ENCODE peak calls at places on chromosomes 6 and 20, in nine cellular contexts. G, O, I, R, D, S, A, E and L are unnamed samples.

GRCh38 chr20:25301357-25301920 is 53.6 kb downstream of the PYGB start:
- DNase-seq in G (no peak), O (no peak), I (no peak), R (no peak), D (no peak), S (no peak), A (no peak), E (no peak), L (no peak)

GRCh38 chr20:62143118-62143975 is at the start of the genes PSMA7 and SS18L1:
- DNase-seq in G (peak; percentile 93), O (peak; percentile 80), I (no peak), R (peak; percentile 97), D (peak; percentile 75), S (peak; percentile 89), A (peak; percentile 86), E (peak; percentile 99), L (peak; percentile 97)

GRCh38 chr20:51760905-51761544 is 7.2 kb downstream of the ATP9A start:
- DNase-seq in G (no peak), O (peak; percentile 96), I (no peak), R (no peak), D (no peak), S (no peak), A (no peak), E (no peak), L (no peak)

GRCh38 chr6:53107091-53107490 is 41.5 kb downstream of the GCM1 start:
- DNase-seq in G (no peak), O (peak; percentile 50), I (no peak), R (no peak), D (no peak), S (no peak), A (no peak), E (no peak), L (no peak)

GRCh38 chr20:18567739-18568091 is 483 bp downstream of the SMIM26 start:
- DNase-seq in G (no peak), O (no peak), I (no peak), R (no peak), D (peak; percentile 26), S (no peak), A (no peak), E (no peak), L (no peak)

GRCh38 chr6:5827061-5828037 is 179.4 kb downstream of the NRN1 start:
- DNase-seq in G (no peak), O (no peak), I (no peak), R (no peak), D (no peak), S (no peak), A (no peak), E (no peak), L (no peak)

GRCh38 chr6:74946961-74947360 is 258.9 kb downstream of the COL12A1 start:
- DNase-seq in G (no peak), O (peak; percentile 78), I (no peak), R (no peak), D (no peak), S (no peak), A (no peak), E (no peak), L (no peak)

GRCh38 chr6:25384234-25384633 is 105.1 kb downstream of the CARMIL1 start:
- DNase-seq in G (no peak), O (no peak), I (no peak), R (no peak), D (no peak), S (no peak), A (no peak), E (no peak), L (no peak)

DNA sequence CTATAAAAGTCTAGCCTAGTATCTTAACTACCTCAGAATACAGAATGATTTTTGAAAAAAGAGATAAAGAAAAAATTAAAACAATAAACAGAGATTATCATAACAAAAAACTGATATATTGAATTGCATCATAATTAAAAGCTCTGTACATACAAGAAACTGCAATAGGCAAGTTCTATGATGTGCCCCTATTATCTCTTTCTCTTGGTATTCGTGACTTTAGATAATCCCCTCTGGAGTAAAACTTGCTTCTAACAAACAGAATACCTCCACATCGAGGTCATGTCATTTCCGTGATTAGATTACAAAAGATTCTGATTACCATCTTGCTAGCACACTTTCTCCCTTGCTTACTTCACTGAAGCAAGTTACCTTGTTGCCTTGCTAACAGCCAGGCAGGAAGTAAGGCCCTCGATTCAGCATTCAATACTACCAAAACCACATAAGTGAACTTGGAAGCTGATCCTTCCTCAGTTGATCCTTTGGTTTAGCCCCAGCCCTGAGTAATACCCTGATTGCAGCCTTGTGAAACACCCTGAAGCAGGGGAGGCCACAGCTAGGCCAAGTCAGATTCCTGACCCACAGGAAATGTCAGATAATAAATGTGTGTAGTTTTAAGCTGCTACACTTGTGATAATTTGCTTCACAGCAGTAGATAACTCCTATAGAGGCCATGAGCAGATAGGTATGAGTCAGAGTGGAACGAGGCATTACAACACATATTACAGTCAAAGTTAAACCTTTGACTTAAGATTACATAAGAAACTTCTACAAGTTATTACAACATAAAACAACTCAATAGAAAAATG is 53.7 kb upstream of the TMX4 start:
- DNase-seq in G (no peak), O (peak; percentile 90), I (no peak), R (no peak), D (no peak), S (no peak), A (no peak), E (no peak), L (no peak)
- TF ChIP-seq POLR2A in G (no peak), O (no peak), I (no peak), R (no peak), D (no peak), S (no peak), A (no peak), E (no peak), L (no peak)

GRCh38 chr6:104484626-104485025 is 375.1 kb downstream of the HACE1 start:
- DNase-seq in G (no peak), O (no peak), I (no peak), R (peak; percentile 33), D (no peak), S (no peak), A (no peak), E (no peak), L (no peak)

GRCh38 chr6:104484191-104484590 is 375.5 kb downstream of the HACE1 start:
- DNase-seq in G (no peak), O (no peak), I (no peak), R (no peak), D (no peak), S (no peak), A (no peak), E (no peak), L (no peak)

GRCh38 chr6:104486003-104486402 is 373.7 kb downstream of the HACE1 start:
- DNase-seq in G (no peak), O (no peak), I (no peak), R (no peak), D (no peak), S (no peak), A (no peak), E (no peak), L (no peak)

GRCh38 chr6:104477569-104477968 is 382.1 kb downstream of the HACE1 start:
- DNase-seq in G (no peak), O (no peak), I (no peak), R (no peak), D (no peak), S (no peak), A (no peak), E (no peak), L (no peak)

DNA sequence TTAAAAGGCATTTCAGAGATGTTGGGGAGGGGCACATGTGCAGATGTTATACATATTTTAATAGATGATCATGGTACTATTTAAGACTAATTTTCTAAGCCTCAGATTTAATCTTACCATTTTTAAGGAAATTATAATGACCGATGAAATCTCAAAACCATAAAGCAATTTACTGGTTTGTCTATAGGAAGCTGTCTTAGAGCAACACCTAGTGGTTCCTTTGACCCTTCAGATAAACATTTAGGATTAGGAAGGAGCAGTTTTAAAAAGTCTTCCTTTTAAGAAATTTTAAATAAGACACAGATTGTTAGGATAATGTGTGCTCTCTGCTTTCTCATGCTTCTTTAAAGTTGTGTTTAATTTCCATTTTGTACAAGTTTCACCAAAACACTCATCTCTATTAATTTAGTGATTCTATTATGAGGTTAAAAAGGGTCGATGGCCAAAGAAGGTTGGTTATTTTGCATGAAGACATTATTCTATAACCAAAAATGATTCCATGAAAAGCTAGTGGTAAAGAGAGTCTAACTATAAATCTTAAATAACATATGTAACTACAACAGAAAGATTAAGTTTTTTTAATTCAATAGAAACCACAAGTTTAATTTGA is 376.4 kb downstream of the HACE1 start:
- DNase-seq in G (no peak), O (no peak), I (no peak), R (no peak), D (no peak), S (no peak), A (no peak), E (no peak), L (no peak)
- TF ChIP-seq CTCF in G (no peak), O (no peak), I (no peak), R (no peak), D (peak; percentile 41), S (peak; percentile 35), A (peak; percentile 13), E (peak; percentile 18), L (no peak)

GRCh38 chr6:17311595-17312311 is 30.6 kb downstream of the RBM24 start:
- DNase-seq in G (no peak), O (peak; percentile 71), I (no peak), R (no peak), D (peak; percentile 18), S (no peak), A (no peak), E (no peak), L (no peak)
- TF ChIP-seq POLR2A in G (no peak), O (no peak), I (no peak), R (no peak), D (no peak), S (no peak), A (no peak), E (no peak), L (no peak)

GRCh38 chr6:112087136-112087908 is at the start of the genes FAM229B and TUBE1:
- DNase-seq in G (peak; percentile 96), O (peak; percentile 98), I (peak; percentile 96), R (peak; percentile 98), D (peak; percentile 39), S (peak; percentile 93), A (peak; percentile 94), E (peak; percentile 93), L (peak; percentile 93)

GRCh38 chr6:112087916-112088315 is 525 bp downstream of the FAM229B start:
- DNase-seq in G (no peak), O (peak; percentile 7), I (no peak), R (no peak), D (no peak), S (no peak), A (no peak), E (no peak), L (no peak)

GRCh38 chr6:112081569-112081968 is 5.7 kb downstream of the TUBE1 start:
- DNase-seq in G (no peak), O (no peak), I (no peak), R (no peak), D (no peak), S (no peak), A (no peak), E (no peak), L (no peak)

GRCh38 chr6:112085666-112086065 is 1.6 kb downstream of the TUBE1 start:
- DNase-seq in G (no peak), O (no peak), I (no peak), R (no peak), D (no peak), S (no peak), A (no peak), E (no peak), L (no peak)

DNA sequence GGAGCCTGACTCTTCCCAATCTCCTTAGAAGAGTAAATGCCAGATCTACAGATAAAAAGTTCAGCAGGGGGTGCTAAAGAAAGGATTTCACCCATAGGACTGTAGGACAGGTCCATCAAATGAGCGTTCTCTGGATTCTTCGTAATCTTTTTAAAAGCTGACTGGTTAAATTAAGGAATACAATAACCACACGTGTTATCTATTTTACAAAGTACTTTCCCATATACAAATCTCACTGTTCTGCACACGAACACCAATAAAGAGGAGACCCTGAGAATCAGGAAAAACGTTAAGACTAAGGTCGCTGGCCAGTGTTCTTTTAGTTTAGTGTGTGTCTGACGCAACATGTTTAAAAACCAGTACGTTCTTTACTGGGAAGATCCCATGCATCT is 542 bp downstream of the TUBE1 start:
- DNase-seq in G (no peak), O (peak; percentile 64), I (no peak), R (no peak), D (peak; percentile 53), S (no peak), A (no peak), E (no peak), L (no peak)
- TF ChIP-seq CTCF in G (no peak), O (peak; percentile 39), I (no peak), R (no peak), D (peak; percentile 43), S (no peak), A (no peak), E (no peak), L (no peak)